ENCODE peak calls at places on chromosomes 2 and 18, in eight cellular contexts. W, V, R, P, U, O, J and F are unnamed samples.

GRCh38 chr2:108534577-108535379 is 508 bp downstream of the LIMS1 start:
- DNase-seq in W (peak), V (no peak), R (peak), P (no peak), U (peak), O (peak), J (peak), F (no peak)

GRCh38 chr18:34695300-34695699 is 14.8 kb upstream of the DTNA start:
- DNase-seq in W (no peak), V (no peak), R (no peak), P (no peak), U (no peak), O (no peak), J (no peak), F (peak)

GRCh38 chr2:60351802-60352201 is 201.7 kb downstream of the BCL11A start:
- DNase-seq in W (no peak), V (no peak), R (no peak), P (no peak), U (no peak), O (no peak), J (no peak), F (no peak)

GRCh38 chr2:11941201-11942041 is 195.0 kb downstream of the LPIN1 start:
- DNase-seq in W (no peak), V (no peak), R (no peak), P (no peak), U (no peak), O (no peak), J (no peak), F (no peak)

GRCh38 chr2:201254331-201254730 is 6.0 kb upstream of the CASP8 start:
- DNase-seq in W (peak), V (no peak), R (peak), P (no peak), U (no peak), O (peak), J (no peak), F (peak)

GRCh38 chr2:200276472-200276871 is 30.0 kb upstream of the SPATS2L start:
- DNase-seq in W (no peak), V (no peak), R (no peak), P (no peak), U (no peak), O (no peak), J (no peak), F (no peak)

GRCh38 chr2:84450288-84451227 is 8.5 kb downstream of the SUCLG1 start:
- DNase-seq in W (no peak), V (no peak), R (no peak), P (no peak), U (no peak), O (no peak), J (no peak), F (no peak)

GRCh38 chr2:42139141-42139540 is 30.0 kb upstream of the EML4 start:
- DNase-seq in W (no peak), V (no peak), R (no peak), P (no peak), U (no peak), O (peak), J (no peak), F (no peak)

GRCh38 chr2:234454433-234454832 is 42.4 kb downstream of the ARL4C start:
- DNase-seq in W (no peak), V (no peak), R (no peak), P (no peak), U (no peak), O (no peak), J (no peak), F (no peak)

GRCh38 chr2:71888741-71889445 is 258.8 kb downstream of the CYP26B1 start:
- DNase-seq in W (no peak), V (no peak), R (no peak), P (no peak), U (no peak), O (no peak), J (no peak), F (no peak)

GRCh38 chr2:75416420-75417342 is 144.1 kb downstream of the EVA1A start:
- DNase-seq in W (no peak), V (no peak), R (no peak), P (no peak), U (no peak), O (no peak), J (no peak), F (no peak)

GRCh38 chr18:12639990-12640880 is 17.7 kb downstream of the SPIRE1 start:
- DNase-seq in W (no peak), V (no peak), R (no peak), P (no peak), U (no peak), O (peak), J (no peak), F (no peak)

GRCh38 chr2:112181571-112182290 is 43.5 kb downstream of the FBLN7 start:
- DNase-seq in W (peak), V (no peak), R (peak), P (peak), U (peak), O (no peak), J (no peak), F (peak)

GRCh38 chr2:240872317-240873097 is 3.9 kb downstream of the AGXT start:
- DNase-seq in W (no peak), V (no peak), R (no peak), P (no peak), U (no peak), O (no peak), J (no peak), F (no peak)

GRCh38 chr2:142872900-142873724 is 4.4 kb upstream of the KYNU start:
- DNase-seq in W (no peak), V (no peak), R (no peak), P (no peak), U (no peak), O (peak), J (no peak), F (no peak)

GRCh38 chr2:200302940-200303727 is 3.4 kb upstream of the SPATS2L start:
- DNase-seq in W (no peak), V (no peak), R (no peak), P (no peak), U (no peak), O (peak), J (no peak), F (no peak)

GRCh38 chr2:23826079-23826478 is 100.8 kb downstream of the ATAD2B start:
- DNase-seq in W (no peak), V (no peak), R (no peak), P (no peak), U (no peak), O (no peak), J (no peak), F (no peak)

GRCh38 chr18:59063912-59064311 is 75.8 kb upstream of the SEC11C start:
- DNase-seq in W (no peak), V (no peak), R (no peak), P (no peak), U (no peak), O (no peak), J (no peak), F (no peak)

GRCh38 chr2:237600205-237600846 is 9.8 kb upstream of the RAB17 start:
- DNase-seq in W (no peak), V (peak), R (no peak), P (no peak), U (no peak), O (peak), J (no peak), F (no peak)

GRCh38 chr2:28088970-28089369 is 198.4 kb downstream of the BABAM2 start:
- DNase-seq in W (no peak), V (no peak), R (no peak), P (no peak), U (no peak), O (peak), J (no peak), F (no peak)

GRCh38 chr2:437772-438393 is 150.0 kb upstream of the ALKAL2 start:
- DNase-seq in W (peak), V (no peak), R (no peak), P (peak), U (peak), O (no peak), J (no peak), F (no peak)

GRCh38 chr2:153235516-153235915 is 243.0 kb downstream of the RPRM start:
- DNase-seq in W (peak), V (no peak), R (no peak), P (no peak), U (no peak), O (no peak), J (no peak), F (no peak)

GRCh38 chr2:61356958-61357350 is 113.9 kb downstream of the USP34 start:
- DNase-seq in W (no peak), V (no peak), R (no peak), P (no peak), U (no peak), O (peak), J (no peak), F (no peak)

GRCh38 chr2:120765911-120766757 is 30.5 kb downstream of the GLI2 start:
- DNase-seq in W (no peak), V (peak), R (peak), P (no peak), U (no peak), O (peak), J (no peak), F (no peak)

GRCh38 chr2:98935111-98935770 is 784 bp downstream of the CRACDL start:
- DNase-seq in W (no peak), V (no peak), R (no peak), P (no peak), U (no peak), O (no peak), J (no peak), F (peak)

GRCh38 chr2:231383701-231384435 is 11.6 kb upstream of the B3GNT7 start:
- DNase-seq in W (no peak), V (no peak), R (no peak), P (no peak), U (no peak), O (no peak), J (no peak), F (no peak)

GRCh38 chr2:148996805-148997204 is 41.7 kb upstream of the LYPD6B start:
- DNase-seq in W (no peak), V (no peak), R (no peak), P (no peak), U (no peak), O (no peak), J (no peak), F (no peak)

GRCh38 chr2:228847684-228848083 is 423.4 kb downstream of the PID1 start:
- DNase-seq in W (no peak), V (no peak), R (no peak), P (no peak), U (no peak), O (peak), J (no peak), F (no peak)

GRCh38 chr2:74573747-74574562 is 19.4 kb downstream of the DOK1 start:
- DNase-seq in W (no peak), V (no peak), R (no peak), P (no peak), U (no peak), O (peak), J (peak), F (no peak)

GRCh38 chr2:212711851-212712250 is 173.2 kb upstream of the ERBB4 start:
- DNase-seq in W (no peak), V (no peak), R (no peak), P (no peak), U (no peak), O (peak), J (no peak), F (no peak)

GRCh38 chr2:172082944-172083718 is 2.2 kb upstream of the DLX1 start:
- DNase-seq in W (no peak), V (no peak), R (peak), P (no peak), U (no peak), O (no peak), J (no peak), F (peak)

GRCh38 chr18:54338230-54338629 is 19.4 kb downstream of the STARD6 start:
- DNase-seq in W (no peak), V (no peak), R (no peak), P (no peak), U (no peak), O (no peak), J (no peak), F (no peak)

GRCh38 chr2:120381192-120381591 is 35.3 kb downstream of the INHBB start:
- DNase-seq in W (no peak), V (no peak), R (no peak), P (no peak), U (no peak), O (no peak), J (no peak), F (no peak)

GRCh38 chr2:28292491-28292890 is 100.2 kb upstream of the FOSL2 start:
- DNase-seq in W (peak), V (no peak), R (no peak), P (no peak), U (no peak), O (peak), J (no peak), F (no peak)

GRCh38 chr2:233815861-233816260 is 37.7 kb downstream of the MROH2A start:
- DNase-seq in W (no peak), V (no peak), R (no peak), P (no peak), U (no peak), O (peak), J (no peak), F (no peak)

GRCh38 chr2:224954980-224955379 is 87.3 kb downstream of the DOCK10 start:
- DNase-seq in W (no peak), V (no peak), R (no peak), P (no peak), U (no peak), O (no peak), J (no peak), F (no peak)

GRCh38 chr2:46707909-46708308 is 207.7 kb downstream of the MCFD2 start:
- DNase-seq in W (no peak), V (no peak), R (no peak), P (no peak), U (no peak), O (no peak), J (no peak), F (no peak)

GRCh38 chr2:218745160-218745558 is 34.5 kb downstream of the TTLL4 start:
- DNase-seq in W (no peak), V (no peak), R (no peak), P (no peak), U (no peak), O (no peak), J (no peak), F (no peak)

GRCh38 chr2:239164281-239164871 is 236.4 kb downstream of the HDAC4 start:
- DNase-seq in W (peak), V (peak), R (no peak), P (no peak), U (no peak), O (peak), J (peak), F (no peak)